ENCODE peak calls at places on chromosomes 5 and 9, in five cellular contexts. One of them, this sample, is unnamed.

GRCh38 chr5:1827410-1828397 is 26.5 kb downstream of the NDUFS6 start:
- DNase-seq in omental fat pad: no peak
- DNase-seq in IMR-90: no peak
- DNase-seq in fibroblast of mammary gland: no peak
- DNase-seq in HFFc6: no peak
- DNase-seq in this sample: no peak

GRCh38 chr9:114307323-114308250 is 15.3 kb upstream of the ORM1 start:
- DNase-seq in IMR-90: peak
- DNase-seq in HFFc6: peak
- DNase-seq in fibroblast of mammary gland: peak
- DNase-seq in omental fat pad: no peak
- DNase-seq in this sample: no peak

GRCh38 chr5:42993516-42994284 is 46.4 kb downstream of the ANXA2R start:
- DNase-seq in HFFc6: no peak
- DNase-seq in IMR-90: peak
- DNase-seq in omental fat pad: no peak
- DNase-seq in fibroblast of mammary gland: peak
- DNase-seq in this sample: no peak

GRCh38 chr9:102669220-102669619 is 325.9 kb upstream of the CYLC2 start:
- DNase-seq in omental fat pad: no peak
- DNase-seq in IMR-90: no peak
- DNase-seq in HFFc6: no peak
- DNase-seq in fibroblast of mammary gland: no peak
- DNase-seq in this sample: no peak

GRCh38 chr5:174412374-174412773 is 312.0 kb upstream of the MSX2 start:
- DNase-seq in fibroblast of mammary gland: no peak
- DNase-seq in HFFc6: no peak
- DNase-seq in omental fat pad: no peak
- DNase-seq in IMR-90: no peak
- DNase-seq in this sample: no peak

GRCh38 chr5:111299831-111300432 is 75.7 kb downstream of the CAMK4 start:
- DNase-seq in omental fat pad: no peak
- DNase-seq in HFFc6: no peak
- DNase-seq in IMR-90: no peak
- DNase-seq in fibroblast of mammary gland: no peak
- DNase-seq in this sample: no peak

GRCh38 chr9:109107402-109108240 is 12.1 kb downstream of the TMEM245 start:
- DNase-seq in fibroblast of mammary gland: peak
- DNase-seq in IMR-90: peak
- DNase-seq in omental fat pad: no peak
- DNase-seq in HFFc6: peak
- DNase-seq in this sample: no peak

GRCh38 chr9:96818535-96818934 is 35.8 kb downstream of the ZNF782 start:
- DNase-seq in fibroblast of mammary gland: no peak
- DNase-seq in omental fat pad: no peak
- DNase-seq in IMR-90: no peak
- DNase-seq in HFFc6: no peak
- DNase-seq in this sample: no peak

GRCh38 chr9:73042155-73042554 is 89.3 kb upstream of the ALDH1A1 start:
- DNase-seq in HFFc6: peak
- DNase-seq in fibroblast of mammary gland: peak
- DNase-seq in omental fat pad: no peak
- DNase-seq in IMR-90: no peak
- DNase-seq in this sample: no peak

GRCh38 chr9:99105152-99106043 is 485 bp downstream of the TGFBR1 start:
- DNase-seq in fibroblast of mammary gland: peak
- DNase-seq in IMR-90: peak
- DNase-seq in omental fat pad: peak
- DNase-seq in HFFc6: peak
- DNase-seq in this sample: peak

GRCh38 chr9:129289883-129290282 is 111.8 kb upstream of the IER5L start:
- DNase-seq in IMR-90: no peak
- DNase-seq in omental fat pad: peak
- DNase-seq in fibroblast of mammary gland: no peak
- DNase-seq in HFFc6: no peak
- DNase-seq in this sample: no peak

DNA sequence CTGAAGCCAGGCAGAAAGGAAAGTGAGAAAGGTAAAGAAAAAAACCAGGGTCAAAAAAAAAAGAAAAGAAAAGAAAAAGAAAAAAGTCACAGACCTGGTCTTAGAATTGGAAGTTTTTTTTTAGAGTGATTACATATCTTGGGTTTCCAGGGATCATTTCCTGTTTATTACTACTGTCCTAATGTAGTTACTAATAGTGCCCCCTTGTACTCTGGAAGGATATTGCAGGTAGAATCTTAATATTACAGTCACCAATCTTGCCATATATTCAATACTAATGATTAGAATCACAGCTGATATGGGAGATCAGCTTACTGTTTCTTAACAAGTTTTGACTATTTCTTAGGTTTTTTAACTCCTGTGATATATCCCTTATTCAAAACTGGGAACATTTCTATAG is 543.2 kb upstream of the CDH6 start:
- DNase-seq in omental fat pad: no peak
- DNase-seq in IMR-90: no peak
- DNase-seq in fibroblast of mammary gland: no peak
- DNase-seq in HFFc6: no peak
- DNase-seq in this sample: no peak
- TF ChIP-seq CTCF in omental fat pad: no peak
- TF ChIP-seq CTCF in IMR-90: no peak
- TF ChIP-seq CTCF in fibroblast of mammary gland: no peak
- TF ChIP-seq CTCF in HFFc6: no peak
- TF ChIP-seq CTCF in this sample: no peak

GRCh38 chr9:119284118-119284517 is 85.1 kb downstream of the BRINP1 start:
- DNase-seq in fibroblast of mammary gland: peak
- DNase-seq in IMR-90: no peak
- DNase-seq in omental fat pad: no peak
- DNase-seq in HFFc6: no peak
- DNase-seq in this sample: peak
- TF ChIP-seq CTCF in fibroblast of mammary gland: peak
- TF ChIP-seq CTCF in IMR-90: no peak
- TF ChIP-seq CTCF in omental fat pad: no peak
- TF ChIP-seq CTCF in HFFc6: no peak
- TF ChIP-seq CTCF in this sample: peak

GRCh38 chr9:74220327-74220726 is 276.8 kb upstream of the RORB start:
- DNase-seq in omental fat pad: no peak
- DNase-seq in fibroblast of mammary gland: no peak
- DNase-seq in HFFc6: no peak
- DNase-seq in IMR-90: no peak
- DNase-seq in this sample: no peak
- TF ChIP-seq CTCF in omental fat pad: no peak
- TF ChIP-seq CTCF in fibroblast of mammary gland: no peak
- TF ChIP-seq CTCF in HFFc6: no peak
- TF ChIP-seq CTCF in IMR-90: no peak
- TF ChIP-seq CTCF in this sample: no peak

DNA sequence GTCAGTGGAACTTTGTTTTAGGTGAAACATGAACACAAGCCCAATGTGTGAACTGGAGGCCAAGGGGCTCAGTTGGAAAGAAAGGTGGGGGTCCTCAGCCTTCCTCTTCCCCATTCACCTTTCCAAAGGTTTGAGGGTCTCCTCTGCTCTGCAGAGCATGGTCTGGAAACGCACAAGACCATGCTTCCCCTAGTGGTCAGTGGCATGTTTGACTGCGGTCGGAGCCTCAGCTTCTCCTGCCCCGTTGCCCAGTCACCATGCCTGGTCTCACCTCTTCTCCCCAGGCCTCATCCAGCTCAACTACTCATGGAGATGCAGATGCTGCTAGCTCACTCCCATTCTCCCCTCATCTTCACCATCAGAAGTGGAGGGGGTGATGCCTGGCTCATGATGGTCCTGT is 340.3 kb downstream of the GADD45G start:
- DNase-seq in omental fat pad: no peak
- DNase-seq in fibroblast of mammary gland: no peak
- DNase-seq in HFFc6: no peak
- DNase-seq in IMR-90: no peak
- DNase-seq in this sample: no peak
- TF ChIP-seq CTCF in omental fat pad: no peak
- TF ChIP-seq CTCF in fibroblast of mammary gland: peak
- TF ChIP-seq CTCF in HFFc6: peak
- TF ChIP-seq CTCF in IMR-90: no peak
- TF ChIP-seq CTCF in this sample: peak